ENCODE peak calls at places on chromosomes 13 and 19, in ten cellular contexts. One of them, this sample, is unnamed.

GRCh38 chr19:46133101-46133627 is 8.7 kb upstream of the IGFL3 start:
- DNase-seq in heart left ventricle: peak; percentile 14
- DNase-seq in IMR-90: peak; percentile 97
- DNase-seq in lower leg skin: peak; percentile 74
- DNase-seq in stomach: no peak
- DNase-seq in K562: no peak
- DNase-seq in HCT116: peak; percentile 73
- DNase-seq in tibial nerve: peak; percentile 7
- DNase-seq in breast epithelium: no peak
- DNase-seq in esophagus squamous epithelium: no peak
- DNase-seq in this sample: no peak

GRCh38 chr13:39362652-39363390 is 240.2 kb downstream of the LHFPL6 start:
- DNase-seq in HCT116: no peak
- DNase-seq in tibial nerve: no peak
- DNase-seq in IMR-90: peak; percentile 42
- DNase-seq in heart left ventricle: no peak
- DNase-seq in lower leg skin: no peak
- DNase-seq in stomach: no peak
- DNase-seq in esophagus squamous epithelium: no peak
- DNase-seq in breast epithelium: no peak
- DNase-seq in K562: no peak
- DNase-seq in this sample: no peak

GRCh38 chr19:27887946-27888345 is 1325.0 kb downstream of the UQCRFS1 start:
- DNase-seq in lower leg skin: peak; percentile 49
- DNase-seq in heart left ventricle: no peak
- DNase-seq in esophagus squamous epithelium: no peak
- DNase-seq in K562: no peak
- DNase-seq in tibial nerve: no peak
- DNase-seq in IMR-90: no peak
- DNase-seq in stomach: no peak
- DNase-seq in breast epithelium: no peak
- DNase-seq in HCT116: no peak
- DNase-seq in this sample: no peak

GRCh38 chr13:29936961-29937360 is 86.5 kb upstream of the UBL3 start:
- DNase-seq in lower leg skin: no peak
- DNase-seq in stomach: no peak
- DNase-seq in esophagus squamous epithelium: no peak
- DNase-seq in breast epithelium: no peak
- DNase-seq in tibial nerve: no peak
- DNase-seq in heart left ventricle: no peak
- DNase-seq in HCT116: no peak
- DNase-seq in IMR-90: no peak
- DNase-seq in K562: no peak
- DNase-seq in this sample: no peak

GRCh38 chr19:49499030-49499670 is 2.9 kb downstream of the RPS11 start:
- DNase-seq in HCT116: no peak
- DNase-seq in tibial nerve: no peak
- DNase-seq in breast epithelium: no peak
- DNase-seq in lower leg skin: no peak
- DNase-seq in heart left ventricle: no peak
- DNase-seq in K562: peak; percentile 45
- DNase-seq in esophagus squamous epithelium: no peak
- DNase-seq in stomach: no peak
- DNase-seq in IMR-90: no peak
- DNase-seq in this sample: no peak

GRCh38 chr19:33724021-33724722 is 72.5 kb upstream of the KCTD15 start:
- DNase-seq in stomach: no peak
- DNase-seq in K562: no peak
- DNase-seq in HCT116: no peak
- DNase-seq in heart left ventricle: no peak
- DNase-seq in breast epithelium: no peak
- DNase-seq in tibial nerve: no peak
- DNase-seq in lower leg skin: no peak
- DNase-seq in IMR-90: no peak
- DNase-seq in esophagus squamous epithelium: no peak
- DNase-seq in this sample: peak; percentile 57

GRCh38 chr13:78652651-78653050 is 6.3 kb downstream of the OBI1 start:
- DNase-seq in K562: no peak
- DNase-seq in IMR-90: no peak
- DNase-seq in esophagus squamous epithelium: no peak
- DNase-seq in heart left ventricle: no peak
- DNase-seq in lower leg skin: no peak
- DNase-seq in breast epithelium: no peak
- DNase-seq in HCT116: no peak
- DNase-seq in tibial nerve: no peak
- DNase-seq in stomach: no peak
- DNase-seq in this sample: no peak

GRCh38 chr13:112652512-112653458 is 37.1 kb upstream of the ATP11A start:
- DNase-seq in HCT116: no peak
- DNase-seq in esophagus squamous epithelium: no peak
- DNase-seq in stomach: no peak
- DNase-seq in breast epithelium: peak; percentile 22
- DNase-seq in lower leg skin: peak; percentile 74
- DNase-seq in heart left ventricle: no peak
- DNase-seq in IMR-90: no peak
- DNase-seq in tibial nerve: no peak
- DNase-seq in K562: no peak
- DNase-seq in this sample: no peak

GRCh38 chr13:25335856-25336255 is 34.4 kb downstream of the NUP58 start:
- DNase-seq in tibial nerve: no peak
- DNase-seq in K562: no peak
- DNase-seq in HCT116: no peak
- DNase-seq in breast epithelium: no peak
- DNase-seq in IMR-90: peak; percentile 21
- DNase-seq in heart left ventricle: no peak
- DNase-seq in esophagus squamous epithelium: no peak
- DNase-seq in lower leg skin: no peak
- DNase-seq in stomach: no peak
- DNase-seq in this sample: no peak

GRCh38 chr13:31409678-31410356 is 210.0 kb downstream of the B3GLCT start:
- DNase-seq in lower leg skin: no peak
- DNase-seq in stomach: no peak
- DNase-seq in esophagus squamous epithelium: no peak
- DNase-seq in heart left ventricle: no peak
- DNase-seq in K562: no peak
- DNase-seq in tibial nerve: no peak
- DNase-seq in HCT116: no peak
- DNase-seq in breast epithelium: no peak
- DNase-seq in IMR-90: no peak
- DNase-seq in this sample: no peak

GRCh38 chr13:100611678-100612492 is 23.3 kb upstream of the GGACT start:
- DNase-seq in K562: no peak
- DNase-seq in breast epithelium: no peak
- DNase-seq in IMR-90: no peak
- DNase-seq in heart left ventricle: no peak
- DNase-seq in HCT116: no peak
- DNase-seq in esophagus squamous epithelium: no peak
- DNase-seq in lower leg skin: no peak
- DNase-seq in stomach: no peak
- DNase-seq in tibial nerve: no peak
- DNase-seq in this sample: peak; percentile 17

GRCh38 chr19:14090509-14091085 is at the start of gene SAMD1:
- DNase-seq in HCT116: peak; percentile 76
- DNase-seq in K562: peak; percentile 87
- DNase-seq in IMR-90: peak; percentile 83
- DNase-seq in lower leg skin: peak; percentile 98
- DNase-seq in stomach: peak; percentile 93
- DNase-seq in tibial nerve: peak; percentile 86
- DNase-seq in breast epithelium: peak; percentile 88
- DNase-seq in esophagus squamous epithelium: peak; percentile 68
- DNase-seq in heart left ventricle: peak; percentile 94
- DNase-seq in this sample: peak; percentile 90

GRCh38 chr19:55472463-55472862 is 4.0 kb upstream of the ZNF628 start:
- DNase-seq in HCT116: peak; percentile 96
- DNase-seq in tibial nerve: no peak
- DNase-seq in IMR-90: peak; percentile 79
- DNase-seq in lower leg skin: no peak
- DNase-seq in esophagus squamous epithelium: no peak
- DNase-seq in K562: no peak
- DNase-seq in heart left ventricle: no peak
- DNase-seq in breast epithelium: no peak
- DNase-seq in stomach: no peak
- DNase-seq in this sample: peak; percentile 69

GRCh38 chr19:54430306-54431254 is 15.3 kb downstream of the TTYH1 start:
- DNase-seq in IMR-90: no peak
- DNase-seq in lower leg skin: no peak
- DNase-seq in K562: peak; percentile 87
- DNase-seq in heart left ventricle: peak; percentile 56
- DNase-seq in tibial nerve: no peak
- DNase-seq in stomach: no peak
- DNase-seq in HCT116: peak; percentile 21
- DNase-seq in esophagus squamous epithelium: no peak
- DNase-seq in breast epithelium: no peak
- DNase-seq in this sample: peak; percentile 91

GRCh38 chr13:91618315-91618714 is 219.9 kb downstream of the GPC5 start:
- DNase-seq in stomach: no peak
- DNase-seq in K562: peak; percentile 23
- DNase-seq in breast epithelium: no peak
- DNase-seq in HCT116: no peak
- DNase-seq in lower leg skin: no peak
- DNase-seq in IMR-90: no peak
- DNase-seq in esophagus squamous epithelium: no peak
- DNase-seq in tibial nerve: no peak
- DNase-seq in heart left ventricle: no peak
- DNase-seq in this sample: no peak

GRCh38 chr13:60148918-60149317 is 14.8 kb downstream of the DIAPH3 start:
- DNase-seq in tibial nerve: no peak
- DNase-seq in breast epithelium: no peak
- DNase-seq in stomach: no peak
- DNase-seq in K562: no peak
- DNase-seq in lower leg skin: no peak
- DNase-seq in esophagus squamous epithelium: no peak
- DNase-seq in IMR-90: no peak
- DNase-seq in HCT116: no peak
- DNase-seq in heart left ventricle: no peak
- DNase-seq in this sample: no peak

DNA sequence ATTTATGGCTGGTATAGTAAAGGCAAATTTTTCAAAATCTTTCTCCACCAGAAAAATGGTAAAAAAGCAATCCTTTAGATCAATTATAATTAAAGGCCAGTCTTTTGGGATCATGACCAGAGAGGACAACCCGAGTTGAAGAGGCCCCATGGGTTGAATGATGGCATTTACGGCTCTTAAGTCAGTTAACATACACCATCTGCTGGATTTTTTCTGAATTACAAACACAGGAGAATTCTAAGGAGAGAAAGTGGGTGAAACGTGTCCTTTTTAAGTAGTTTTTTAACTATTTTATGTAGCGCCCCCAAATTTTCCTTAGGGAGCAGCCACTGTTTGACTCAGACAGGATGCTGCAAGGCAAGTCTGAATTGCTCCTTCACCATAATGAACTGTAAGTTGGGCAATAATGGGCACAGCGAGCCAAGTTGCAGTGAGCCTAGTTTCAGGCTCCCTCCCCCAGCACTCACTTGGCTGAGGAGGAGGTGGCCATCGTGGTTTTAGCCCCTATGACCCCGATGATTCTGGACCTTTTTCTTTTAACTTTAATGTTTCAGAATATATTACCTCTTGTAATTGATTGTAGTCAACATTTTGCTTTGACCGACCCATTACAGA is 13.6 kb upstream of the ZNF611 start:
- DNase-seq in tibial nerve: no peak
- DNase-seq in K562: peak; percentile 10
- DNase-seq in esophagus squamous epithelium: no peak
- DNase-seq in lower leg skin: no peak
- DNase-seq in HCT116: no peak
- DNase-seq in IMR-90: peak; percentile 57
- DNase-seq in heart left ventricle: no peak
- DNase-seq in breast epithelium: no peak
- DNase-seq in stomach: no peak
- DNase-seq in this sample: no peak
- TF ChIP-seq CTCF in tibial nerve: peak; percentile 61
- TF ChIP-seq CTCF in K562: peak; percentile 53
- TF ChIP-seq CTCF in esophagus squamous epithelium: peak; percentile 29
- TF ChIP-seq CTCF in lower leg skin: no peak
- TF ChIP-seq CTCF in HCT116: no peak
- TF ChIP-seq CTCF in IMR-90: peak; percentile 58
- TF ChIP-seq CTCF in heart left ventricle: peak; percentile 47
- TF ChIP-seq CTCF in breast epithelium: peak; percentile 42
- TF ChIP-seq CTCF in stomach: no peak
- TF ChIP-seq CTCF in this sample: peak; percentile 28

GRCh38 chr13:73718248-73718647 is 416.0 kb downstream of the KLF12 start:
- DNase-seq in heart left ventricle: no peak
- DNase-seq in lower leg skin: no peak
- DNase-seq in tibial nerve: no peak
- DNase-seq in K562: no peak
- DNase-seq in stomach: no peak
- DNase-seq in IMR-90: no peak
- DNase-seq in esophagus squamous epithelium: no peak
- DNase-seq in HCT116: no peak
- DNase-seq in breast epithelium: no peak
- DNase-seq in this sample: no peak
- TF ChIP-seq POLR2A in heart left ventricle: no peak
- TF ChIP-seq POLR2A in lower leg skin: no peak
- TF ChIP-seq POLR2A in tibial nerve: no peak
- TF ChIP-seq POLR2A in K562: no peak
- TF ChIP-seq POLR2A in stomach: no peak
- TF ChIP-seq POLR2A in IMR-90: no peak
- TF ChIP-seq POLR2A in esophagus squamous epithelium: no peak
- TF ChIP-seq POLR2A in HCT116: no peak
- TF ChIP-seq POLR2A in breast epithelium: no peak
- TF ChIP-seq POLR2A in this sample: no peak

DNA sequence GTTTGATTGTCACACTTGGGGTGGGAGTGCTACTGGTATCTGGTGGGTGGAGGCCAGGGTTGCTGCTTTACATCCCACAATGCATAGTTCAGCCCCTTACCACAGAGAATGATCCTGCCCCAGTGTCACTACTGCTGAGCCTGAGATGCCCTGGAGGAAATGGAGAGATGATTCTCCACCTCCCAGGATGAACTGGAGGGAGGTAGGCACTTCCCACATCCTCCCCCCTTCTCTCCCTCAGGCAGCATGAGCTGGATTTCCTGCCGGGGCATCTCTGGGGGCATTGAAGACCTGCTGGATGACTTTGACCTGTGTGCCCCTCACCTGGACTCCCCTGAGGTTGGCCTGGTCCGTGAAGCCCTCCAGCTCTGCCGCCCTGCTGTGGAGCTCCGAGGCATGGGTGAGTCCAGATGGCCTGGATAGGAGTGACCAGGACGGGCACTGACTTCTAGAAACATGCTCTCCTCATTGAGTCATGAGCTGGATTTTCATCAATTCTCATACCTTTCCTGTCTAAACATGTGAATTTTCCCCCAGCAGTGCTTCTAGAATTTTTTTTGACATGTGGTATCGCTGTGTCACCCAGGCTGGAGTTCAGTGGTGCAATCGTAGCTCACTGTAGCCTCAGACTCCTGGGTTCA is 45.3 kb downstream of the NWD1 start:
- DNase-seq in breast epithelium: no peak
- DNase-seq in lower leg skin: no peak
- DNase-seq in stomach: no peak
- DNase-seq in heart left ventricle: no peak
- DNase-seq in K562: no peak
- DNase-seq in IMR-90: no peak
- DNase-seq in HCT116: no peak
- DNase-seq in tibial nerve: no peak
- DNase-seq in esophagus squamous epithelium: no peak
- DNase-seq in this sample: no peak
- TF ChIP-seq CTCF in breast epithelium: no peak
- TF ChIP-seq CTCF in lower leg skin: no peak
- TF ChIP-seq CTCF in stomach: no peak
- TF ChIP-seq CTCF in heart left ventricle: no peak
- TF ChIP-seq CTCF in K562: no peak
- TF ChIP-seq CTCF in IMR-90: no peak
- TF ChIP-seq CTCF in HCT116: no peak
- TF ChIP-seq CTCF in tibial nerve: no peak
- TF ChIP-seq CTCF in esophagus squamous epithelium: no peak
- TF ChIP-seq CTCF in this sample: no peak

GRCh38 chr19:44672226-44672625 is 944 bp downstream of the CEACAM19 start:
- DNase-seq in lower leg skin: no peak
- DNase-seq in HCT116: no peak
- DNase-seq in heart left ventricle: no peak
- DNase-seq in breast epithelium: no peak
- DNase-seq in IMR-90: no peak
- DNase-seq in stomach: no peak
- DNase-seq in tibial nerve: no peak
- DNase-seq in esophagus squamous epithelium: no peak
- DNase-seq in K562: no peak
- DNase-seq in this sample: no peak
- TF ChIP-seq POLR2A in lower leg skin: no peak
- TF ChIP-seq POLR2A in HCT116: no peak
- TF ChIP-seq POLR2A in heart left ventricle: no peak
- TF ChIP-seq POLR2A in breast epithelium: no peak
- TF ChIP-seq POLR2A in IMR-90: no peak
- TF ChIP-seq POLR2A in stomach: no peak
- TF ChIP-seq POLR2A in tibial nerve: no peak
- TF ChIP-seq POLR2A in esophagus squamous epithelium: no peak
- TF ChIP-seq POLR2A in K562: no peak
- TF ChIP-seq POLR2A in this sample: no peak

This sample was measured in upper lobe of left lung.